ENCODE peak calls at places on chromosomes 11 and 22, in seven cellular contexts. W is activated T-helper 1 cell treated with Interleukin-2 at 50 U/mL for 16 hours, F is AG08396, L is HCEC 1CT, M is Calu3, X is cardiac muscle cell, K is adipocyte. A is an unnamed sample.
A peak's percentile ranks its signal among the peaks of the same experiment; 100 is the strongest.

GRCh38 chr11:62716206-62716605 is 8.7 kb downstream of the GNG3 start:
- DNase-seq in W (no peak), K (no peak), X (no peak), L (no peak), F (no peak), M (no peak), A (no peak)

GRCh38 chr11:57231539-57232253 is 5.4 kb downstream of the APLNR start:
- DNase-seq in W (no peak), K (no peak), F (no peak), M (no peak), X (no peak), L (no peak), A (no peak)

GRCh38 chr22:36852056-36852973 is 8.5 kb upstream of the NCF4 start:
- DNase-seq in W (no peak), K (no peak), L (no peak), X (no peak), F (no peak), M (no peak), A (no peak)

GRCh38 chr22:18996376-18996900 is 60.3 kb upstream of the PRODH start:
- DNase-seq in W (no peak), M (no peak), X (no peak), F (no peak), L (no peak), K (no peak), A (no peak)

GRCh38 chr11:31355817-31356216 is 13.7 kb downstream of the DCDC1 start:
- DNase-seq in W (no peak), X (no peak), K (no peak), M (no peak), L (no peak), F (no peak), A (no peak)

GRCh38 chr11:82810326-82810725 is 76.7 kb upstream of the FAM181B start:
- DNase-seq in L (no peak), F (no peak), X (no peak), W (no peak), K (no peak), M (no peak), A (no peak)

GRCh38 chr11:116644948-116645305 is 127.9 kb downstream of the BUD13 start:
- DNase-seq in F (no peak), K (no peak), L (no peak), W (no peak), X (no peak), M (no peak), A (no peak)

GRCh38 chr22:33659423-33659822 is 260.9 kb downstream of the LARGE1 start:
- DNase-seq in K (peak; percentile 24), X (no peak), W (no peak), M (no peak), F (no peak), L (no peak), A (no peak)

GRCh38 chr11:3947084-3947483 is 91.6 kb downstream of the STIM1 start:
- DNase-seq in L (peak; percentile 72), M (no peak), X (peak; percentile 80), K (peak; percentile 55), W (no peak), F (peak; percentile 33), A (no peak)

GRCh38 chr11:70200212-70200844 is 2.8 kb upstream of the FADD start:
- DNase-seq in M (no peak), X (no peak), L (no peak), F (no peak), K (no peak), W (no peak), A (no peak)

GRCh38 chr11:8342821-8343681 is 79.4 kb upstream of the LMO1 start:
- DNase-seq in W (no peak), F (no peak), K (no peak), L (no peak), M (peak; percentile 31), X (no peak), A (no peak)

GRCh38 chr22:36136475-36136874 is 24.1 kb downstream of the APOL3 start:
- DNase-seq in K (peak; percentile 40), L (peak; percentile 72), W (no peak), F (peak; percentile 50), X (no peak), M (no peak), A (no peak)

GRCh38 chr22:49106136-49106930 is 721.3 kb downstream of the BRD1 start:
- DNase-seq in F (no peak), M (no peak), K (no peak), W (no peak), L (no peak), X (no peak), A (peak; percentile 38)

GRCh38 chr11:134358165-134358852 is 26.5 kb downstream of the GLB1L2 start:
- DNase-seq in K (no peak), M (no peak), F (no peak), L (no peak), X (no peak), W (no peak), A (no peak)

GRCh38 chr22:48863965-48864538 is 963.6 kb downstream of the BRD1 start:
- DNase-seq in K (no peak), L (no peak), F (no peak), M (no peak), X (no peak), W (no peak), A (no peak)

GRCh38 chr11:18633256-18634139 is 644 bp downstream of the SPTY2D1 start:
- DNase-seq in M (peak; percentile 2), F (no peak), W (no peak), L (no peak), K (peak; percentile 79), X (no peak), A (peak; percentile 16)

GRCh38 chr11:108224908-108225786 is 2.3 kb downstream of the ATM start:
- DNase-seq in W (no peak), X (no peak), K (peak; percentile 11), L (no peak), F (no peak), M (no peak), A (no peak)

GRCh38 chr11:42552786-42553185 is 759.0 kb upstream of the API5 start:
- DNase-seq in F (no peak), X (no peak), W (no peak), K (no peak), M (no peak), L (no peak), A (no peak)

GRCh38 chr11:749731-750130 is 2.5 kb downstream of the TALDO1 start:
- DNase-seq in F (no peak), M (no peak), X (no peak), W (no peak), K (peak; percentile 58), L (no peak), A (no peak)

GRCh38 chr22:38177926-38178604 is 3.6 kb downstream of the PLA2G6 start:
- DNase-seq in X (no peak), K (peak; percentile 90), W (no peak), L (peak; percentile 87), F (peak; percentile 73), M (peak; percentile 74), A (no peak)

GRCh38 chr11:125448136-125448535 is 47.9 kb downstream of the FEZ1 start:
- DNase-seq in K (peak; percentile 7), F (peak; percentile 56), M (peak; percentile 17), X (no peak), L (no peak), W (no peak), A (no peak)

GRCh38 chr22:26751217-26751616 is 93.8 kb downstream of the MIAT start:
- DNase-seq in F (no peak), L (no peak), M (no peak), W (no peak), X (no peak), K (no peak), A (peak; percentile 69)

GRCh38 chr22:44786136-44786535 is 33.8 kb downstream of the ARHGAP8 start:
- DNase-seq in M (no peak), W (no peak), X (no peak), F (no peak), K (no peak), L (no peak), A (no peak)

GRCh38 chr11:132601863-132602262 is 930.4 kb downstream of the OPCML start:
- DNase-seq in M (no peak), K (no peak), F (no peak), W (no peak), X (no peak), L (no peak), A (no peak)

GRCh38 chr11:1207451-1208360 is 15.2 kb upstream of the MUC5B start:
- DNase-seq in K (no peak), X (no peak), W (no peak), L (no peak), M (no peak), F (no peak), A (no peak)

GRCh38 chr22:39967996-39968968 is 8.1 kb downstream of the TMA7B start:
- DNase-seq in M (no peak), W (no peak), X (no peak), L (no peak), K (no peak), F (no peak), A (no peak)

GRCh38 chr11:85787168-85787567 is 23.8 kb downstream of the SYTL2 start:
- DNase-seq in K (no peak), W (no peak), X (no peak), L (no peak), M (no peak), F (no peak), A (no peak)

GRCh38 chr11:33507967-33508366 is 192.7 kb downstream of the C11orf91 start:
- DNase-seq in F (peak; percentile 12), L (peak; percentile 42), X (no peak), K (peak; percentile 51), M (peak; percentile 6), W (no peak), A (no peak)

GRCh38 chr22:21902296-21903087 is 35.0 kb upstream of the MAPK1 start:
- DNase-seq in X (no peak), L (no peak), M (no peak), W (no peak), F (no peak), K (no peak), A (no peak)

GRCh38 chr11:63840356-63841060 is 1.6 kb downstream of the MARK2 start:
- DNase-seq in M (no peak), W (no peak), F (no peak), X (no peak), K (peak; percentile 24), L (no peak), A (no peak)

GRCh38 chr22:30044369-30044768 is 35.9 kb upstream of the HORMAD2 start:
- DNase-seq in M (peak; percentile 81), W (no peak), L (peak; percentile 95), K (peak; percentile 87), F (peak; percentile 68), X (no peak), A (no peak)

GRCh38 chr22:43109921-43110443 is 568 bp upstream of the BIK start:
- DNase-seq in L (no peak), X (no peak), M (no peak), W (no peak), K (peak; percentile 30), F (no peak), A (peak; percentile 51)

GRCh38 chr11:14894657-14895598 is 2.9 kb upstream of the CYP2R1 start:
- DNase-seq in L (peak; percentile 30), F (no peak), M (no peak), W (no peak), K (peak; percentile 67), X (no peak), A (no peak)

GRCh38 chr11:119518746-119519382 is 95.9 kb upstream of the THY1 start:
- DNase-seq in K (peak; percentile 58), F (no peak), W (no peak), X (peak; percentile 88), M (no peak), L (no peak), A (peak; percentile 81)

GRCh38 chr11:130002352-130002845 is at the start of gene PRDM10:
- DNase-seq in M (peak; percentile 88), W (peak; percentile 88), F (peak; percentile 96), X (peak; percentile 92), L (peak; percentile 89), K (peak; percentile 96), A (peak; percentile 87)

GRCh38 chr11:95506777-95507176 is 275.8 kb upstream of the SESN3 start:
- DNase-seq in X (no peak), W (no peak), M (no peak), L (peak; percentile 70), K (no peak), F (no peak), A (no peak)

GRCh38 chr11:131622193-131622592 is 251.8 kb downstream of the NTM start:
- DNase-seq in L (no peak), W (no peak), X (no peak), K (no peak), F (no peak), M (no peak), A (no peak)

GRCh38 chr11:83364500-83365059 is 78.4 kb upstream of the CCDC90B start:
- DNase-seq in W (no peak), K (no peak), X (no peak), M (no peak), L (no peak), F (no peak), A (no peak)